ENCODE peak calls at places on chromosome 10, in four cellular contexts. T is sigmoid colon, K is spleen, J is transverse colon. L is an unnamed sample. For H3K9me3, the result is how much of the 10 kb centered on the place peaks cover.

GRCh38 chr10:119361037-119361436 is 153.7 kb downstream of the GRK5 start:
- DNase-seq in J (no peak), K (no peak), T (no peak), L (no peak)

GRCh38 chr10:125149278-125150047 is 10.9 kb downstream of the CTBP2 start:
- DNase-seq in T (peak), J (peak), K (no peak), L (no peak)

GRCh38 chr10:47031953-47032465 is 120.8 kb downstream of the PTPN20 start:
- DNase-seq in T (peak), K (peak), J (peak), L (no peak)

GRCh38 chr10:63726883-63727282 is 205.7 kb downstream of the REEP3 start:
- DNase-seq in K (no peak), T (no peak), J (no peak), L (no peak)

GRCh38 chr10:126738001-126738400 is 67.5 kb upstream of the C10orf90 start:
- DNase-seq in T (no peak), K (no peak), J (no peak), L (no peak)

GRCh38 chr10:1049425-1049958 is 573 bp upstream of the IDI1 start:
- DNase-seq in T (no peak), K (no peak), J (no peak), L (no peak)

GRCh38 chr10:86971146-86971991 is 3.1 kb downstream of the ADIRF start:
- DNase-seq in K (peak), J (peak), T (peak), L (peak)

GRCh38 chr10:373516-374309 is 238.5 kb downstream of the ZMYND11 start:
- DNase-seq in K (peak), T (peak), J (peak), L (peak)

GRCh38 chr10:124999433-125000365 is 57.8 kb downstream of the ZRANB1 start:
- DNase-seq in J (peak), T (no peak), K (peak), L (no peak)

GRCh38 chr10:62424026-62424425 is 49.9 kb downstream of the ZNF365 start:
- DNase-seq in K (no peak), J (no peak), T (no peak), L (no peak)

GRCh38 chr10:46077616-46078268 is 31.7 kb upstream of the MSMB start:
- DNase-seq in K (no peak), T (no peak), J (no peak), L (no peak)

GRCh38 chr10:111093741-111094380 is 17.0 kb downstream of the ADRA2A start:
- DNase-seq in T (no peak), J (no peak), K (no peak), L (no peak)

GRCh38 chr10:73338801-73339368 is 19.8 kb downstream of the CFAP70 start:
- DNase-seq in K (no peak), T (no peak), J (no peak), L (no peak)

GRCh38 chr10:62638062-62638477 is 166.4 kb upstream of the ADO start:
- DNase-seq in T (no peak), J (no peak), K (no peak), L (no peak)

GRCh38 chr10:129690248-129691070 is 223.4 kb downstream of the MGMT start:
- DNase-seq in T (no peak), J (no peak), K (no peak), L (no peak)

GRCh38 chr10:56745490-56745889 is 384.4 kb upstream of the ZWINT start:
- DNase-seq in J (no peak), T (no peak), K (no peak), L (no peak)

GRCh38 chr10:32050145-32050544 is 6.1 kb downstream of the KIF5B start:
- DNase-seq in J (no peak), K (no peak), T (no peak), L (no peak)

GRCh38 chr10:32056136-32057040 is at the start of gene KIF5B:
- DNase-seq in J (peak), T (peak), K (peak), L (peak)

GRCh38 chr10:32057041-32057372 is 782 bp upstream of the KIF5B start:
- DNase-seq in T (no peak), J (no peak), K (no peak), L (no peak)

GRCh38 chr10:32055478-32056135 is 618 bp downstream of the KIF5B start:
- DNase-seq in J (peak), K (peak), T (peak), L (peak)

DNA sequence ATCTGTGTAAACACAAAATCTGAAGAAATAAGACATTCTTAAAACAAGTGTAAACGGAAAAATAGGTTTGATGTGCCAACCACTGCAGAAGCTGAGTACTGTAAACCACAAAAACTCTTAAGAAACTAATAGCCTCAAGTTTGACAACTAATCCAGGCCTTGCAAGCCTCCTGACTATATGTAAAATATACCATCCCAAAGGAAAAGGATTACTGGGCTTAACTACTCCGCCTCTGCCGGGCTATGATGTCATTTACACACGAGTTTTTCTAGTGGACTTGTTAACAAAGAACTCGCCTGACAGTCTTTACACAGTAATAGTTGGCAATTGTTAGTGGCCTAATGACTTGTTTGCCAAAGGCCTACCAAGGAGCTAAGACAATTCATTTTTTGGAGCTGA is 2.1 kb downstream of the KIF5B start:
- DNase-seq in J (peak), T (peak), K (no peak), L (peak)
- H3K4me3 ChIP-seq in J (peak), T (peak), K (peak), L (peak)

GRCh38 chr10:100744980-100745881 is at the start of gene PAX2:
- DNase-seq in J (no peak), T (peak), K (no peak), L (no peak)
- TF ChIP-seq POLR2AphosphoS5 in J (no peak), T (no peak), K (no peak), L (no peak)

DNA sequence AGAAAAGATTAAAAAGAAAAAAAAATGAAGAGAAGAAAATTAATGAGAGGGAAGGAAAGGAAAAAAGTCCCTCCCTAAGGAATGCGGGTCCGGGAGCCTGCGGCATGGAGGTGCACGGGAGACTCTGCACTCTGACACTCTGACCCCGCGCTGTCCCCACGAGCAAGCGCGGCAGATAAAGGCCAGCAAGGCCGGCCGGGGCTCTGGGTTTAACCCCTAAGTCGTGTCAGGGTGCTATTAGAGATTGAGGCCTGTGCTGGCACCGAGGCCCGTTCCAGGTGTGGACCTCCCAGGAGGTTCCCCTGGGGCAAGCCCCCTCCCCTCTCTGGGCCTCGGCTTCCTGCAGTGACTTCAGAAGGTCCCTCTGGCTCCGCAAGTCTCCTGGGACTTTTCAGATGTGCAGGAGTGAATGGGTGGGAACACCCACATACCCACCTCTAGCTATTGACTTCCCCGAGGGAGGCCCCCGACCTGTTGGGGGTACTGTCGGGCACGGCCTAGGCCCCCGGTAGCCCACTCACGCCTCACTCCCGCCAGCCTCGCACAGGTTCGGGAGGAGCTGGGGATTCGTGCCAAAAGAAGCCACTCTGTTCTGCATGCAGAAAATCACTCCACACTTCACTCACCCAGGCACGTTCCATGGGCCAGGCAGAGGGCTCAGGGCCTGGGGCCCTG is 164.1 kb downstream of the TCERG1L start:
- DNase-seq in J (no peak), T (no peak), K (peak), L (no peak)
- H3K9me3 ChIP-seq in J (under half), T (under half), K (under half), L (under half)

GRCh38 chr10:91712315-91712714 is 79.4 kb upstream of the PPP1R3C start:
- DNase-seq in T (no peak), K (no peak), J (no peak), L (no peak)

GRCh38 chr10:91708174-91708861 is 75.4 kb upstream of the PPP1R3C start:
- DNase-seq in K (no peak), J (no peak), T (no peak), L (no peak)

GRCh38 chr10:91713471-91714072 is 80.7 kb upstream of the PPP1R3C start:
- DNase-seq in T (no peak), J (no peak), K (no peak), L (no peak)

GRCh38 chr10:91709394-91709798 is 76.5 kb upstream of the PPP1R3C start:
- DNase-seq in J (no peak), T (no peak), K (no peak), L (no peak)

DNA sequence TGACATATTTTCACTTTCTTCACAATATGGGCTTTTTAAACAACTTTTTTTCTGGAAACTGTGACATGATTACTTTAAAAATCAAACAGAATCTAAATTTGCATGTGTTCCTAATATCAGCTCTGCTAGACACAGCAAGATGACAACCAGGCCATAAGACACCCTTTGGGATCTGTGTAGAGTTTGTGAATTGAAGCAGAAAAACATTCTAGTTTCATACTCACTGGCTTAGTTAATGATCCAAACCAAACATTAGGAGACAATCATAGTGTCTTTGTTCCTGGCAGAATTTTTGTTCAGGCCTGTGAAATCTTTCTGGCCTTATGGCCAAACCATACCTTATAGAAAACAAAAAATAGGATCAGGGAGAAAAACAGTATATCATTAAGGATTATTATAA is 79.0 kb upstream of the PPP1R3C start:
- DNase-seq in T (no peak), J (no peak), K (no peak), L (no peak)
- H3K4me3 ChIP-seq in T (no peak), J (no peak), K (no peak), L (no peak)

GRCh38 chr10:15201589-15202300 is 33.3 kb upstream of the NMT2 start:
- DNase-seq in J (no peak), K (no peak), T (peak), L (no peak)

GRCh38 chr10:15197911-15198310 is 29.4 kb upstream of the NMT2 start:
- DNase-seq in K (no peak), T (peak), J (no peak), L (no peak)

GRCh38 chr10:15197276-15197675 is 28.8 kb upstream of the NMT2 start:
- DNase-seq in J (no peak), T (no peak), K (no peak), L (no peak)

GRCh38 chr10:15202639-15203038 is 34.1 kb upstream of the NMT2 start:
- DNase-seq in K (no peak), T (no peak), J (no peak), L (no peak)

DNA sequence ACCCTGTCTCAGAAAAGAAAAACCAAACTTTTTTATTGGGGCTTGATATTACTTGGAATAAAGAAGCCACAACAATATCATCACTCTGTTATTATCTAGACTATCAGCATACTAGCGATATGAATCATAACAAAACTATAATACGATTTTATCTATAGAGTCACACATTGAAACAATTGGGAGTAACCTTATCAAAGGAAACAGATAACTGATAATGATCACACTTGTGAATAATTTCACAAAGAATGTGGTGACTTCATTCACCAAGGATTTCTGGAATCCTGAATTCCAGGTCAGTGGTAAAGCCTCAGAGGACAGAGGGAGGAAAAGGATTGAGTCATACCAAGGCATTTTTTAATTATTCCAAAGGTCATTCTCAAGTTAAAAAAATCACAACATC is 32.1 kb upstream of the NMT2 start:
- DNase-seq in T (no peak), J (no peak), K (no peak), L (no peak)
- TF ChIP-seq POLR2AphosphoS5 in T (peak), J (no peak), K (no peak), L (no peak)

GRCh38 chr10:37789590-37789989 is 67.8 kb downstream of the ZNF248 start:
- DNase-seq in T (no peak), J (no peak), K (no peak), L (no peak)

GRCh38 chr10:37780536-37780935 is 76.9 kb downstream of the ZNF248 start:
- DNase-seq in T (no peak), K (no peak), J (no peak), L (no peak)

DNA sequence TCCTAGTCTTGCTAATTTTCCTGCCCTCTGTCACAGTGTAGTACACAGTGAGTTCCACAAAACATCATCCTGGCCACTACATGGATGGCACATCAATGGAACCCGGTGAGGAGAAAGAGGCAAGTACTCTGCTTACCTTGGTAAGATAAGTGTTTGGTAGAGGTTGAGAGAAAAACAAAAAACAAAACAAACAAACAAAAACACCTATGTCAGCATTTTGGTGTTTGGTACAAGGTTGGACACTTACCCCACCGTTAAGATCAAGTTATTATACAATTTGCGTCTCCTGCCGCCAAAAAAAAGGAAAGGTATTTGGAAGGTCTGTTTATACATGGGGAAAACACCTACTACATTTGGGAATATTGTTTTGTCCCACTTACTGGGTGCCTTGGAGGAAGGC is 72.7 kb downstream of the ZNF248 start:
- DNase-seq in J (no peak), T (no peak), K (no peak), L (no peak)
- H3K9me3 ChIP-seq in J (under half), T (under half), K (under half), L (under half)

GRCh38 chr10:30758341-30758740 is 128.8 kb upstream of the LYZL2 start:
- DNase-seq in T (no peak), J (no peak), K (no peak), L (no peak)

GRCh38 chr10:30752481-30752881 is 122.9 kb upstream of the LYZL2 start:
- DNase-seq in K (no peak), J (no peak), T (no peak), L (no peak)

GRCh38 chr10:30756151-30756550 is 126.6 kb upstream of the LYZL2 start:
- DNase-seq in J (no peak), T (no peak), K (no peak), L (no peak)

GRCh38 chr10:30756896-30757295 is 127.3 kb upstream of the LYZL2 start:
- DNase-seq in T (no peak), K (no peak), J (no peak), L (no peak)

DNA sequence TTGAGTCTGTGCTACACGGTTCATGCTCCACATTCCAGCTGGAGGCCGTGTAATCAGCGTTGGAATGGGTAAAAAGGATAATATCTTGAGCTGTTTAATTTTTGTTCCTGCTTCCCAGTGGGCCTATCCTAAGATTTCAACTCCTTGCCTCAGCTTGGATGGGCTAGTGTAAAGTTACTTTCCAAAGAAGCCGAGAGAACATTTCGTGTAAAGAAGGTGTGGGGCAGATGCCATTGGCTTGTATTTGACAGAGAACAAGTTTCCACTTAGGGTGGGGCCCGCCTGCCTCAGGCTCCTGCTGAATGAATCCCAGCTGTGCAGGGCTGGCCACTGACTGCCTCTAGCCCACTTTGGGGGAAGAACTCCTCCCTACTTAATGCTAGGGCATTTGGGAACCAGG is 125.9 kb upstream of the LYZL2 start:
- DNase-seq in T (no peak), K (no peak), J (no peak), L (no peak)
- H3K4me3 ChIP-seq in T (no peak), K (no peak), J (no peak), L (no peak)

GRCh38 chr10:6091630-6092029 is 2.8 kb downstream of the RBM17 start:
- DNase-seq in K (no peak), T (no peak), J (no peak), L (no peak)

GRCh38 chr10:6092731-6093130 is 3.9 kb downstream of the RBM17 start:
- DNase-seq in J (no peak), K (no peak), T (no peak), L (no peak)

GRCh38 chr10:6086375-6087233 is 2.2 kb upstream of the RBM17 start:
- DNase-seq in K (peak), T (peak), J (peak), L (peak)

GRCh38 chr10:6088721-6089333 is at the start of gene RBM17:
- DNase-seq in J (peak), T (peak), K (peak), L (peak)

GRCh38 chr10:6089334-6090219 is 743 bp downstream of the RBM17 start:
- DNase-seq in K (peak), J (peak), T (no peak), L (no peak)
- TF ChIP-seq POLR2AphosphoS5 in K (no peak), J (no peak), T (no peak), L (no peak)

GRCh38 chr10:9076066-9076465 is 1021.6 kb downstream of the GATA3 start:
- DNase-seq in T (no peak), J (no peak), K (no peak), L (no peak)
- H3K9me3 ChIP-seq in T (under half), J (under half), K (under half), L (under half)

DNA sequence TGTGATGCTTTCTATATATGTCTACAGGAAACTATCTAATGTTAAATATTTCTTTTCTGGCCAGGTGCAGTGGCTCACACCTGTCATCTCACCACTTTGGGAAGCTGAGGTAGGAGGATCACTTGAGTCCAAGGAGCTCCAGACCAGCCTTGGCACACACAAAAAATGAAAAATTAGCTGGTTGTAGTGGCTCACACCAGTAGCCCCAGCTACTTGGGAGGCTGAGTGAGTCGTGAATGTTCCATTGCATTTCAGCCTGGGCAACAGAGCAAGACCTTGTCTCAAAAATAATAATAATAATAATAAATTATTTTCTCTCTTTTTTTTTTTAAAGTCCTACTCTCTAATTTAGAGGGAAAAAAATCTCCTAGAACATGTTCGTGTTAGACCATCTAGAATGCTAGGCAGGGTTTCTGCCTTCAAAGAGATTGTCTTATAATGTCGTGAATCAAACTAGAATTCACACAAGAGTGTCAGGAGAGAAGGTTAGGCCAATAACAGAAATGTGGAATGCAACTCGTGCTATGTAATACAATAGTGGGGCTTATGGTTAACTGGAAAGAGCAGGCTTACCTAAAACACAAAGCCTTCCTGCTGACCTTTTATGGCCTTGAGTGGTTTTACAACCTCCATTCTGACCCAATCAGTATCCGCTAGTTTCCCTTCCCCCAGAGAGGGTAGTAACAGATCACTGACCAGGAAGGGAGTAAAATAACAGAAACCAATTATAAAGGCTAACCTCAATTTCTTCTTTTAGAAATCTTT is 46.3 kb downstream of the MYOF start:
- DNase-seq in K (no peak), J (no peak), T (peak), L (no peak)
- H3K4me3 ChIP-seq in K (no peak), J (no peak), T (no peak), L (no peak)

L was measured in prostate gland.